ENCODE peak calls at places on chromosomes 6 and 20, in seven cellular contexts. X is AG20443, G is fibroblast of the aortic adventitia, K is IMR-90, A is T1000, N is GM13976, D is cardiac fibroblast. Q is an unnamed sample.

GRCh38 chr20:22985212-22985611 is 49.9 kb upstream of the SSTR4 start:
- DNase-seq in X (no peak), G (no peak), K (no peak), A (no peak), N (no peak), D (no peak), Q (no peak)

GRCh38 chr6:144377586-144377985 is 92.5 kb downstream of the UTRN start:
- DNase-seq in X (peak), G (peak), K (peak), A (no peak), N (no peak), D (peak), Q (peak)

GRCh38 chr6:111011360-111012142 is 29.7 kb downstream of the RPF2 start:
- DNase-seq in X (peak), G (peak), K (peak), A (no peak), N (peak), D (peak), Q (peak)

GRCh38 chr20:13462091-13462490 is 176.6 kb downstream of the TASP1 start:
- DNase-seq in X (no peak), G (no peak), K (no peak), A (no peak), N (no peak), D (no peak), Q (no peak)

GRCh38 chr6:160428818-160429744 is 80.9 kb downstream of the SLC22A3 start:
- DNase-seq in X (no peak), G (no peak), K (no peak), A (no peak), N (no peak), D (no peak), Q (no peak)

GRCh38 chr6:144052488-144052887 is 42.9 kb downstream of the SF3B5 start:
- DNase-seq in X (no peak), G (no peak), K (no peak), A (no peak), N (no peak), D (no peak), Q (no peak)

GRCh38 chr6:122712864-122713612 is 66.5 kb upstream of the FABP7 start:
- DNase-seq in X (no peak), G (no peak), K (peak), A (no peak), N (no peak), D (no peak), Q (no peak)

GRCh38 chr6:41306187-41306854 is 19.8 kb upstream of the TREM1 start:
- DNase-seq in X (peak), G (peak), K (peak), A (no peak), N (peak), D (peak), Q (peak)

GRCh38 chr6:49506569-49507111 is 6.9 kb downstream of the GLYATL3 start:
- DNase-seq in X (no peak), G (no peak), K (no peak), A (no peak), N (no peak), D (no peak), Q (no peak)

Q was measured in adipocyte.